ENCODE peak calls at places on chromosomes 4 and X, in ten cellular contexts. J is lower lobe of right lung, Q is MCF 10A, H is foreskin keratinocyte, U is transverse colon, N is neural crest cell, C is dorsolateral prefrontal cortex, W is fibroblast of pulmonary artery, D is bronchial epithelial cell, A is mesothelial cell of epicardium. L is an unnamed sample.

GRCh38 chr4:73257995-73258667 is 467 bp downstream of the ANKRD17 start:
- DNase-seq in J (no peak), U (no peak), Q (peak), C (no peak), N (no peak), H (peak), A (no peak), W (peak), D (peak), L (no peak)

GRCh38 chr4:10371869-10372471 is 85.3 kb downstream of the ZNF518B start:
- DNase-seq in U (no peak), J (no peak), H (peak), Q (no peak), A (no peak), D (peak), C (no peak), N (no peak), W (peak), L (no peak)

GRCh38 chrX:46978341-46979291 is 66.4 kb downstream of the JADE3 start:
- DNase-seq in A (no peak), C (peak), U (peak), H (peak), W (peak), J (peak), D (peak), N (peak), Q (peak), L (peak)

GRCh38 chr4:181350578-181351420 is 892.4 kb upstream of the TENM3 start:
- DNase-seq in J (no peak), D (no peak), C (no peak), A (no peak), H (no peak), Q (no peak), N (peak), W (no peak), U (no peak), L (no peak)

GRCh38 chr4:98446499-98447375 is 185.6 kb downstream of the RAP1GDS1 start:
- DNase-seq in D (peak), Q (peak), N (no peak), A (no peak), J (peak), H (peak), C (no peak), U (peak), W (peak), L (peak)

GRCh38 chr4:11623726-11624037 is 195.0 kb upstream of the HS3ST1 start:
- DNase-seq in J (no peak), H (peak), D (peak), N (no peak), U (peak), C (peak), Q (peak), A (no peak), W (peak), L (no peak)

GRCh38 chrX:139639253-139639652 is 68.7 kb downstream of the MCF2 start:
- DNase-seq in C (peak), U (no peak), D (no peak), N (no peak), A (no peak), J (no peak), H (no peak), Q (no peak), W (no peak), L (no peak)

GRCh38 chrX:1165535-1166196 is 46.8 kb downstream of the CRLF2 start:
- DNase-seq in N (no peak), J (no peak), U (no peak), H (peak), C (no peak), Q (peak), D (no peak), A (no peak), W (peak), L (no peak)

GRCh38 chr4:34953145-34953799 is 1291.0 kb downstream of the ARAP2 start:
- DNase-seq in N (no peak), Q (peak), W (no peak), C (no peak), J (no peak), U (no peak), A (no peak), D (no peak), H (no peak), L (no peak)

GRCh38 chr4:123299212-123299651 is 97.4 kb upstream of the SPRY1 start:
- DNase-seq in W (peak), C (no peak), Q (peak), A (no peak), J (no peak), H (peak), D (peak), N (no peak), U (no peak), L (no peak)

GRCh38 chrX:24877854-24878650 is 137.7 kb downstream of the ARX start:
- DNase-seq in W (no peak), D (peak), Q (no peak), C (no peak), J (no peak), N (no peak), U (no peak), A (no peak), H (no peak), L (no peak)

GRCh38 chrX:74525116-74525515 is 89.3 kb downstream of the RLIM start:
- DNase-seq in W (peak), C (no peak), N (no peak), U (no peak), H (no peak), J (no peak), D (no peak), Q (no peak), A (no peak), L (no peak)

GRCh38 chrX:71532078-71532752 is 689 bp upstream of the OGT start:
- DNase-seq in H (peak), Q (peak), W (peak), U (peak), C (no peak), A (no peak), J (no peak), N (no peak), D (peak), L (peak)

GRCh38 chr4:110193822-110194761 is 4.3 kb downstream of the ELOVL6 start:
- DNase-seq in Q (peak), H (peak), D (peak), J (peak), C (peak), U (peak), W (peak), A (peak), N (peak), L (peak)

GRCh38 chrX:150465856-150466775 is 102.3 kb upstream of the MTM1 start:
- DNase-seq in H (no peak), Q (no peak), N (no peak), J (no peak), U (no peak), W (no peak), D (no peak), C (no peak), A (no peak), L (no peak)

GRCh38 chr4:170868191-170868590 is 778.4 kb upstream of the AADAT start:
- DNase-seq in J (no peak), C (no peak), A (no peak), U (no peak), N (no peak), D (peak), W (no peak), H (peak), Q (peak), L (no peak)

GRCh38 chr4:100872811-100873210 is 355.0 kb upstream of the EMCN start:
- DNase-seq in J (no peak), H (peak), A (no peak), W (no peak), N (no peak), Q (no peak), C (no peak), D (no peak), U (no peak), L (no peak)

GRCh38 chr4:83947811-83948210 is 411.9 kb downstream of the GPAT3 start:
- DNase-seq in U (no peak), J (no peak), H (no peak), Q (no peak), N (no peak), A (no peak), C (no peak), D (no peak), W (no peak), L (no peak)

GRCh38 chr4:15420642-15421041 is 7.2 kb upstream of the C1QTNF7 start:
- DNase-seq in A (no peak), Q (peak), D (peak), W (peak), H (peak), U (no peak), N (peak), J (no peak), C (peak), L (no peak)

GRCh38 chr4:113468165-113469022 is 293.1 kb downstream of the CAMK2D start:
- DNase-seq in N (no peak), J (peak), W (peak), C (peak), A (no peak), D (peak), H (peak), Q (peak), U (peak), L (no peak)

GRCh38 chr4:113976937-113977855 is 2.3 kb downstream of the ARSJ start:
- DNase-seq in N (no peak), H (no peak), Q (no peak), C (no peak), D (peak), A (no peak), W (peak), J (no peak), U (no peak), L (no peak)

GRCh38 chrX:71367396-71367795 is 1.2 kb downstream of the TAF1 start:
- DNase-seq in J (no peak), W (peak), C (no peak), H (no peak), U (no peak), D (no peak), A (no peak), N (no peak), Q (no peak), L (peak)

GRCh38 chr4:119020158-119020557 is 115.5 kb upstream of the MYOZ2 start:
- DNase-seq in Q (no peak), C (no peak), H (no peak), A (no peak), W (peak), N (no peak), D (no peak), J (no peak), U (no peak), L (no peak)

GRCh38 chr4:116515959-116516358 is 569.4 kb downstream of the TRAM1L1 start:
- DNase-seq in W (no peak), C (no peak), N (no peak), D (no peak), J (peak), A (no peak), Q (no peak), U (no peak), H (peak), L (no peak)

GRCh38 chr4:2662598-2662997 is 93.5 kb downstream of the TNIP2 start:
- DNase-seq in W (peak), C (no peak), J (no peak), D (peak), Q (peak), N (no peak), U (no peak), A (no peak), H (peak), L (no peak)
- TF ChIP-seq CTCF in W (no peak), C (no peak), J (no peak), D (no peak), Q (no peak), N (no peak), U (no peak), A (no peak), H (no peak), L (no peak)

GRCh38 chr4:13089659-13089998 is 394.5 kb downstream of the RAB28 start:
- DNase-seq in Q (peak), N (no peak), J (no peak), H (no peak), U (no peak), W (no peak), C (no peak), A (no peak), D (no peak), L (no peak)

GRCh38 chr4:13087041-13087440 is 397.1 kb downstream of the RAB28 start:
- DNase-seq in J (no peak), C (no peak), U (no peak), A (no peak), W (no peak), Q (no peak), H (no peak), D (no peak), N (no peak), L (no peak)

GRCh38 chr4:13088726-13089658 is 395.1 kb downstream of the RAB28 start:
- DNase-seq in Q (peak), H (no peak), A (no peak), N (no peak), J (no peak), D (no peak), U (no peak), W (no peak), C (peak), L (no peak)

GRCh38 chr4:13081830-13082229 is 402.3 kb downstream of the RAB28 start:
- DNase-seq in H (no peak), Q (no peak), A (no peak), C (no peak), N (no peak), U (no peak), D (no peak), J (no peak), W (no peak), L (no peak)

DNA sequence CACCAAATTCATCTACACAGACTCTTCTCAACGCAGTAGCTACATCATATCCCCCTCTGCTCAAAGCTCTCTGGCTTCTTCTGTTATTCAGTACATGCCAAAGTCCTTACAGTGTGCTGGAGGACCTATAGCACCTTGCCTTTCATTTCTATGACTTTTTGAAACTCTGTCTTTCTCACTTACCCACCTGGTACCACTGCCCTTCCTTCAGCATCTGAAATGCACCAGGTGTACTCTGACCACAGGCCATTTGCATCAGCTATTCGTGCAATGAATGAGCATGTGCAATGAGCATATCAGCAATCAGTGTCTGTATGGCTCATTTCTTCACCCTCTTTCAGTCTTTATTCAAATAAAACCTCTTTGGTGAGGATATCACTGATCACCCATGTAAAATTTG is 399.9 kb downstream of the RAB28 start:
- DNase-seq in W (no peak), J (no peak), U (no peak), Q (no peak), C (no peak), A (no peak), D (no peak), N (no peak), H (no peak), L (no peak)
- TF ChIP-seq CTCF in W (no peak), J (no peak), U (no peak), Q (no peak), C (no peak), A (no peak), D (no peak), N (no peak), H (no peak), L (no peak)

GRCh38 chrX:36684053-36684452 is 324.1 kb upstream of the FAM47C start:
- DNase-seq in Q (peak), J (no peak), D (no peak), W (no peak), N (no peak), C (no peak), U (no peak), H (no peak), A (no peak), L (no peak)
- TF ChIP-seq CTCF in Q (no peak), J (no peak), D (peak), W (no peak), N (no peak), C (no peak), U (no peak), H (no peak), A (no peak), L (peak)

DNA sequence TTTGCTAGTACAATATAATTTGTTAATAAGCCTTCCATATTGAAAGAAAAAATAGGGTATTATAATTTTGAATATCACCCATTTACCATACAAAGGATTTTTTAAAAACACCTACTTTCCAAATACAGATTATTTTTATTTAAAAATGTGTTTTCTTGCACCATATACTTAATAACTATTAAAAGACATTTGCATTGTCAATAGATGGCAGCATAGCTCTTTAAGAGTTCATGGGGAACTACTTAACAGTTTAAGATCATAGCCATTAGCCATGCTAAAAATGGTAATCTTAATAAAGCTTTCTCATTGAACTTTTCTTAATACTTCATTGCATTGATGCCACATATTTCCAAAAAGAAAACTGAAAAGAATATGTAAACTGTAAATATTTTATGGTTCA is 1995.9 kb downstream of the C4orf33 start:
- DNase-seq in U (no peak), A (no peak), Q (peak), J (no peak), D (peak), C (no peak), N (no peak), W (peak), H (peak), L (no peak)
- TF ChIP-seq CTCF in U (no peak), A (peak), Q (peak), J (no peak), D (peak), C (peak), N (peak), W (peak), H (peak), L (no peak)

GRCh38 chr4:154854362-154854761 is 73.3 kb downstream of the RBM46 start:
- DNase-seq in A (no peak), J (no peak), D (peak), U (no peak), W (peak), C (no peak), H (peak), N (no peak), Q (peak), L (no peak)
- TF ChIP-seq CTCF in A (no peak), J (no peak), D (peak), U (no peak), W (peak), C (peak), H (peak), N (peak), Q (peak), L (peak)

DNA sequence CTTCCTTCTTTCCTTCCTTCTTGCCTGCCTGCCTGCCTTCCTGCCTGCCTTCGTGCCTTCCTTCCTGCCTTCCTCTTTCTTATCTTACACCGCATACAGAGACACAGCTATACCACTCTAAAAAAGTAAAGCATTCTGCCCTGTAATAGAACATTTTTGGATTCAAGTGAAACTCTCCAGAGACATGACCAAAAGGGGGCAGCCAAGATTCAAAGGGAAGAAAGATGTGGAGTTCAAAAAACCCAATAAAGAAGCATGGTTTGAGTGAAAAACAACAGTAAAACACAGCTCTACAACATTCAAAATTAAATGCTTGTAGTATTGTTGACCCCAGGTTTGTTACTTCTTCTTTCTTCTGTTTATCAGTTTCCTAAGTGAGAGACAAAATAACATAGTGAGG is 914.9 kb upstream of the PCDH7 start:
- DNase-seq in N (no peak), D (no peak), W (peak), A (no peak), H (peak), C (no peak), J (no peak), U (no peak), Q (peak), L (no peak)
- TF ChIP-seq CTCF in N (no peak), D (no peak), W (peak), A (no peak), H (peak), C (peak), J (no peak), U (no peak), Q (peak), L (no peak)